ENCODE peak calls at places on chromosomes 5 and 9, in five cellular contexts. T is T47D, X is WTC11, O is KG1, N is Right ventricle myocardium superior. A is an unnamed sample.

GRCh38 chr5:50853151-50853550 is 186.7 kb downstream of the PARP8 start:
- DNase-seq in T (no peak), X (no peak), O (no peak), N (no peak), A (no peak)

GRCh38 chr5:32531885-32532520 is 53.4 kb upstream of the SUB1 start:
- DNase-seq in T (no peak), X (peak), O (no peak), N (no peak), A (peak)

GRCh38 chr9:130791279-130791894 is 43.7 kb upstream of the ABL1 start:
- DNase-seq in T (no peak), X (no peak), O (no peak), N (no peak), A (no peak)

GRCh38 chr9:96075111-96075510 is 199.6 kb downstream of the ERCC6L2 start:
- DNase-seq in T (peak), X (no peak), O (no peak), N (no peak), A (no peak)

GRCh38 chr9:35490155-35490909 is 421 bp downstream of the RUSC2 start:
- DNase-seq in T (peak), X (peak), O (no peak), N (no peak), A (no peak)

GRCh38 chr5:125597338-125597737 is 825.9 kb upstream of the GRAMD2B start:
- DNase-seq in T (no peak), X (no peak), O (no peak), N (no peak), A (no peak)

GRCh38 chr5:1511037-1511436 is 12.7 kb downstream of the LPCAT1 start:
- DNase-seq in T (no peak), X (peak), O (no peak), N (peak), A (no peak)

GRCh38 chr5:90898330-90899013 is 339.9 kb downstream of the ADGRV1 start:
- DNase-seq in T (no peak), X (no peak), O (no peak), N (no peak), A (no peak)

GRCh38 chr5:169893586-169893985 is 86.7 kb downstream of the INSYN2B start:
- DNase-seq in T (no peak), X (no peak), O (no peak), N (no peak), A (no peak)

GRCh38 chr5:158450761-158451160 is 591.8 kb upstream of the CLINT1 start:
- DNase-seq in T (no peak), X (no peak), O (no peak), N (no peak), A (no peak)

GRCh38 chr5:69491838-69492390 is 676 bp upstream of the OCLN start:
- DNase-seq in T (peak), X (no peak), O (no peak), N (no peak), A (no peak)

GRCh38 chr5:16842916-16843315 is 93.2 kb downstream of the MYO10 start:
- DNase-seq in T (no peak), X (no peak), O (no peak), N (no peak), A (no peak)

GRCh38 chr9:121634800-121635261 is 16.6 kb upstream of the DAB2IP start:
- DNase-seq in T (peak), X (peak), O (no peak), N (no peak), A (peak)

GRCh38 chr9:120571443-120572257 is 8.3 kb downstream of the CDK5RAP2 start:
- DNase-seq in T (peak), X (no peak), O (no peak), N (peak), A (peak)

GRCh38 chr5:175617447-175617846 is 40.4 kb upstream of the HRH2 start:
- DNase-seq in T (no peak), X (peak), O (no peak), N (no peak), A (no peak)

GRCh38 chr5:135438712-135439111 is 8.4 kb downstream of the DCANP1 start:
- DNase-seq in T (no peak), X (no peak), O (no peak), N (no peak), A (no peak)

GRCh38 chr5:55066278-55066677 is 36.2 kb upstream of the GZMA start:
- DNase-seq in T (no peak), X (no peak), O (no peak), N (no peak), A (no peak)

GRCh38 chr5:109689740-109690455 is at the start of gene MAN2A1:
- DNase-seq in T (peak), X (peak), O (peak), N (peak), A (peak)

GRCh38 chr5:64939772-64940510 is 171.2 kb downstream of the CWC27 start:
- DNase-seq in T (peak), X (peak), O (no peak), N (no peak), A (peak)

GRCh38 chr5:98796197-98796972 is 22.9 kb downstream of the RGMB start:
- DNase-seq in T (peak), X (peak), O (no peak), N (no peak), A (peak)

GRCh38 chr5:155342956-155343355 is 329.4 kb downstream of the KIF4B start:
- DNase-seq in T (peak), X (no peak), O (no peak), N (no peak), A (no peak)